ENCODE peak calls at places on chromosome 19, in six cellular contexts. E, B, X, I, J and V are unnamed samples.

GRCh38 chr19:12995596-12996541 is 594 bp downstream of the NFIX start:
- DNase-seq in I (peak; percentile 71), X (peak; percentile 92), J (no peak), E (no peak), B (no peak), V (peak; percentile 87)

GRCh38 chr19:40392894-40393517 is 3.0 kb upstream of the HIPK4 start:
- DNase-seq in E (peak; percentile 31), X (no peak), B (peak; percentile 61), J (peak; percentile 53), I (no peak), V (no peak)

GRCh38 chr19:29119582-29119981 is 93.4 kb downstream of the UQCRFS1 start:
- DNase-seq in E (no peak), B (no peak), X (no peak), I (no peak), J (no peak), V (no peak)

GRCh38 chr19:50932018-50932689 is 20.7 kb downstream of the KLK5 start:
- DNase-seq in J (no peak), B (no peak), I (no peak), E (no peak), X (no peak), V (no peak)

GRCh38 chr19:17379221-17379631 is 2.1 kb upstream of the PLVAP start:
- DNase-seq in I (no peak), X (peak; percentile 7), E (no peak), B (no peak), J (no peak), V (no peak)

GRCh38 chr19:45187421-45188100 is 9.0 kb downstream of the BLOC1S3 start:
- DNase-seq in J (no peak), B (no peak), E (peak; percentile 49), X (peak; percentile 64), I (no peak), V (no peak)

GRCh38 chr19:46030861-46031550 is 8.2 kb upstream of the PGLYRP1 start:
- DNase-seq in J (no peak), B (no peak), I (no peak), X (no peak), E (no peak), V (no peak)

GRCh38 chr19:34276614-34277013 is 22.3 kb downstream of the GARRE1 start:
- DNase-seq in J (no peak), I (no peak), X (no peak), B (no peak), E (no peak), V (no peak)

GRCh38 chr19:49570138-49570856 is 10.1 kb downstream of the NOSIP start:
- DNase-seq in E (peak; percentile 88), B (no peak), I (peak; percentile 69), J (peak; percentile 65), X (peak; percentile 81), V (peak; percentile 52)

GRCh38 chr19:13095393-13095784 is 7.3 kb downstream of the LYL1 start:
- DNase-seq in I (no peak), J (no peak), X (no peak), E (no peak), B (no peak), V (peak; percentile 88)

GRCh38 chr19:13399746-13400145 is 106.5 kb downstream of the CACNA1A start:
- DNase-seq in I (no peak), B (no peak), E (no peak), X (peak; percentile 44), J (no peak), V (no peak)

GRCh38 chr19:50418186-50419021 is at the start of gene SPIB:
- DNase-seq in X (no peak), B (no peak), J (no peak), E (no peak), I (no peak), V (peak; percentile 77)

GRCh38 chr19:51439021-51439465 is 19.2 kb downstream of the SIGLEC8 start:
- DNase-seq in X (peak; percentile 34), J (no peak), I (no peak), E (peak; percentile 14), B (no peak), V (no peak)

GRCh38 chr19:48965806-48966540 is 864 bp downstream of the FTL start:
- DNase-seq in I (peak; percentile 54), B (peak; percentile 83), X (peak; percentile 52), J (peak; percentile 87), E (peak; percentile 58), V (peak; percentile 89)

GRCh38 chr19:19538077-19538764 is at the start of gene CILP2:
- DNase-seq in X (no peak), I (no peak), E (no peak), B (no peak), J (peak; percentile 37), V (peak; percentile 93)

GRCh38 chr19:16915135-16915534 is 26.3 kb downstream of the F2RL3 start:
- DNase-seq in I (no peak), E (no peak), J (no peak), X (no peak), B (no peak), V (no peak)

GRCh38 chr19:55537741-55538111 is 793 bp upstream of the SBK2 start:
- DNase-seq in J (no peak), E (no peak), B (no peak), X (peak; percentile 13), I (no peak), V (no peak)

GRCh38 chr19:30029721-30030510 is 87.9 kb downstream of the URI1 start:
- DNase-seq in J (no peak), I (no peak), E (no peak), X (no peak), B (no peak), V (no peak)

GRCh38 chr19:40089462-40089861 is 1.3 kb downstream of the ZNF780A start:
- DNase-seq in I (no peak), E (no peak), B (no peak), J (no peak), X (no peak), V (no peak)

GRCh38 chr19:54436561-54437229 is 12.3 kb upstream of the LENG8 start:
- DNase-seq in X (no peak), B (no peak), I (no peak), E (no peak), J (no peak), V (no peak)

GRCh38 chr19:40332669-40333068 is 15.5 kb downstream of the C19orf47 start:
- DNase-seq in I (no peak), X (no peak), J (no peak), B (no peak), E (no peak), V (no peak)

GRCh38 chr19:30340724-30341595 is 31.2 kb upstream of the ZNF536 start:
- DNase-seq in I (no peak), B (no peak), J (peak; percentile 2), E (no peak), X (no peak), V (no peak)

DNA sequence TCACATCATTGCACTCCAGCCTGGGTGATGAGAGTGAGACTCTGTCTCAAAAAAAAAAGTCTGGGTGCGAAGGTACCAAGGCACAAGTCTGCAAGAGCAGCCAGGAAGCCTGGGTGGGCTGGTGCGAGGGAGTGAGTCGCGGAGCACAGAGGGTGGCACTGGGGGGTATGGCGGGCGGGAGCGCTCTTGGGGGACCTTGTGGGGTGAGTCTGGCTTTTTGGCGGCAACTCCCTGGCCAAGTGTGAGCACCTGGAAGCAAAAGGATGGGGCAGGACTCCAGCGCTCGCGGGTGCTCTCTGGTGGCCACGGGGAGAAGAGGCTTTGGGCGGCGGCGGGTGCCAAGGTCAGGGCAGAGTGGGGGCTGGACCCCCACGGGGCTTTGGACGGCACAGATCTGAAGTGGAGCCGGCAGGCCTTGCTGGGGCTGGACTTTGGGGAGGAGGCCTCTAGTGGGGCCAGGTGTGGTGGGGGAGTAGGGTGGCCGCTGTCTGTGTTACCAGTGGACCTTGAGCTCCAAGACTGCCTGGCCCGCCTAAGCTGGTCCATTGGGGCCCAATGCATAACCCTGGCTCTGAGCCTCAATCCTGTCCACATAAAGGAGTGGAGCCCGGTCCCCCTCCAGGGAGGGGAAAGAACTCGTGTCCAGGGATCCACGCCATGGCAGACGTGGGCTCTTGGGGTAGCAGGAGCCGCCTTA is 1.6 kb downstream of the P2RY11 start:
- DNase-seq in B (no peak), I (peak; percentile 56), E (peak; percentile 47), J (peak; percentile 64), X (peak; percentile 56), V (peak; percentile 50)
- TF ChIP-seq POLR2AphosphoS5 in B (no peak), I (no peak), E (no peak), J (no peak), X (no peak), V (no peak)

DNA sequence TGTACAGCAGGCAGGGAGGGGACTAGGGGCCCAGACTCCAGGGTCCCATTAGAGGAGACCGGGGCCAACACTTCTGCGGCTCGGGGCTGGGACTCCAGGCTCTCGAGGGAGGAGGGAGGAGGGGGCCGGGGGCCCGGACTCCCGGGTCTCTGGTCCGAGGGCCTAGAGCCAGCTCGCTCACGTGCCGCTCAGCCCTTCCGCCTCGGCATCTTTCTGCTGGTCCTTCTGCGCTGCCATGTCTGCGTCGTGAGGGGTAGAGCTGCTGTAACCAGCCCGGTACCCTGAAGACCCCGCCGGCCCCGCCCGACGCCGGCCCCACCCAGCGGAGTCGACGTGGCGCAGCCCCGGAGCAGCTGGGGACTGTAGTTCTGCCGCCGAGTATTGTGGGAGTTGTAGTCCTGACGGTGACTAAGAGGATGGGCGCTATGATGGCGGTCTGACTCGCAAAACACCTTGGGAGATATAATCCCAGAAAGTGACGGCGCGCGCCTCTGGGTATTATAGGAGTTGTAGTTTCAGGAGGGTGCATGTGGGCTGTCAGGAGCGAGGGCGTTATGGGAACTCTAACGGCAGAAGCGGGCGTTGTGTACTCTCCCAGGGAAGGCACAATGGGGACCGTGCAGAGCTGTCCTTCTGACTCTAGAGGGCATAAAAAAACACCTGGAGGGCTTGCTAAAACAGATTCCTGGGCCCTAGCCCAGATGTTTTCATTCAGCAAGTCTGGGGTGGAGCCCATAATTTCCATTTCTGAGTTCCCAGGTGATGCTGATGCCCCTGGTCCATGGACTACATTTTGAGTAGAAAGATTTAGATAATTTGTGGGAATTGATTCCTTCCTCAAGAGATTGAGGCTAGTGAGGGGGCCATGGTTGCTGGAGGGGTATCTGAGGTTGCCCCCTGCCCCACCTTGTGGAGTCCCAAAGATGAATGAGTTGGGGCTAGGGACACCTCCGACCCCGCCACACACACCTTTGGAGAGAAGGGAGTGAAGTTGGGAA is at the start of gene RABAC1:
- DNase-seq in I (peak; percentile 97), X (peak; percentile 92), J (peak; percentile 89), B (peak; percentile 84), E (peak; percentile 83), V (peak; percentile 97)
- TF ChIP-seq POLR2AphosphoS5 in I (no peak), X (no peak), J (peak; percentile 80), B (peak; percentile 49), E (peak; percentile 49), V (peak; percentile 60)

GRCh38 chr19:47619763-47620162 is 10.8 kb downstream of the BICRA start:
- DNase-seq in E (peak; percentile 58), J (no peak), X (peak; percentile 19), B (no peak), I (no peak), V (no peak)
- TF ChIP-seq POLR2AphosphoS5 in E (no peak), J (peak; percentile 15), X (no peak), B (no peak), I (no peak), V (no peak)

GRCh38 chr19:1752009-1752756 is 1.1 kb upstream of the ONECUT3 start:
- DNase-seq in E (no peak), J (no peak), B (no peak), I (no peak), X (no peak), V (no peak)

GRCh38 chr19:1754651-1755466 is 1.6 kb downstream of the ONECUT3 start:
- DNase-seq in X (no peak), B (no peak), E (no peak), I (no peak), J (no peak), V (no peak)

GRCh38 chr19:1751367-1752008 is 1.8 kb upstream of the ONECUT3 start:
- DNase-seq in X (no peak), B (no peak), I (no peak), E (no peak), J (no peak), V (no peak)

GRCh38 chr19:1753730-1754442 is 580 bp downstream of the ONECUT3 start:
- DNase-seq in E (no peak), B (no peak), X (no peak), I (no peak), J (no peak), V (no peak)

GRCh38 chr19:1752757-1753728 is at the start of gene ONECUT3:
- DNase-seq in J (peak; percentile 28), I (no peak), B (no peak), E (no peak), X (peak; percentile 74), V (no peak)
- TF ChIP-seq POLR2AphosphoS5 in J (no peak), I (no peak), B (no peak), E (no peak), X (no peak), V (no peak)